ENCODE peak calls at places on chromosomes 3 and 15, in nine cellular contexts. O, I, L, V, S, Z, F, T and X are unnamed samples. For H3K27me3, the result is how much of the 10 kb centered on the place peaks cover.

GRCh38 chr3:94162700-94163099 is 99.8 kb downstream of the NSUN3 start:
- DNase-seq in S (peak), I (no peak), V (no peak), Z (no peak), L (no peak), T (no peak), O (no peak), F (no peak), X (no peak)

GRCh38 chr3:46627078-46627477 is 14.8 kb downstream of the FAM240A start:
- DNase-seq in T (no peak), V (no peak), S (no peak), Z (no peak), L (no peak), I (no peak), F (no peak), O (no peak), X (no peak)

GRCh38 chr3:127754411-127755304 is 67.7 kb downstream of the MGLL start:
- DNase-seq in O (no peak), T (no peak), Z (no peak), I (no peak), F (no peak), V (no peak), S (no peak), L (no peak), X (peak)

GRCh38 chr3:195208183-195208582 is 62.8 kb downstream of the XXYLT1 start:
- DNase-seq in T (no peak), V (no peak), F (peak), I (no peak), O (no peak), L (peak), S (no peak), Z (peak), X (no peak)

GRCh38 chr3:98797905-98798304 is 34.8 kb downstream of the ST3GAL6 start:
- DNase-seq in Z (no peak), L (no peak), T (no peak), I (no peak), V (no peak), O (no peak), S (no peak), F (no peak), X (no peak)

GRCh38 chr15:38992541-38993334 is 428.1 kb upstream of the RASGRP1 start:
- DNase-seq in S (no peak), V (no peak), Z (no peak), T (peak), F (no peak), O (no peak), I (no peak), L (no peak), X (no peak)

GRCh38 chr3:188209740-188210139 is 55.8 kb downstream of the LPP start:
- DNase-seq in Z (no peak), O (no peak), F (no peak), L (no peak), T (no peak), I (no peak), S (no peak), V (no peak), X (no peak)

GRCh38 chr15:33109345-33109744 is 85.2 kb downstream of the FMN1 start:
- DNase-seq in V (no peak), L (no peak), Z (no peak), T (no peak), F (no peak), I (no peak), O (no peak), S (no peak), X (no peak)

GRCh38 chr15:66293085-66293418 is 316 bp upstream of the DIS3L start:
- DNase-seq in S (no peak), T (no peak), Z (no peak), L (no peak), V (peak), O (no peak), F (no peak), I (no peak), X (no peak)

GRCh38 chr3:69809076-69809835 is 70.0 kb downstream of the MITF start:
- DNase-seq in O (no peak), L (no peak), F (no peak), Z (no peak), I (no peak), S (no peak), T (no peak), V (no peak), X (no peak)

GRCh38 chr15:67341539-67341938 is 87.0 kb downstream of the IQCH start:
- DNase-seq in Z (no peak), O (no peak), V (no peak), L (no peak), S (no peak), I (no peak), T (no peak), F (no peak), X (no peak)

GRCh38 chr3:183117046-183117445 is 17.8 kb upstream of the MCCC1 start:
- DNase-seq in O (no peak), I (no peak), L (no peak), T (no peak), F (no peak), V (no peak), Z (no peak), S (no peak), X (no peak)

GRCh38 chr3:48151058-48151806 is 37.0 kb downstream of the CDC25A start:
- DNase-seq in Z (peak), T (peak), I (peak), V (peak), F (peak), O (peak), S (peak), L (peak), X (peak)

GRCh38 chr15:44775923-44776322 is 39.6 kb downstream of the TRIM69 start:
- DNase-seq in T (no peak), V (no peak), S (no peak), Z (peak), F (no peak), O (no peak), I (no peak), L (peak), X (no peak)

GRCh38 chr3:39000008-39000450 is 51.7 kb downstream of the SCN11A start:
- DNase-seq in Z (no peak), L (peak), S (peak), O (no peak), I (no peak), V (no peak), F (no peak), T (peak), X (no peak)

GRCh38 chr3:148962513-148962912 is 28.8 kb upstream of the GYG1 start:
- DNase-seq in Z (no peak), I (peak), L (no peak), S (peak), F (no peak), V (no peak), O (no peak), T (peak), X (no peak)

GRCh38 chr3:194811118-194811517 is 125.4 kb downstream of the FAM43A start:
- DNase-seq in F (no peak), V (peak), O (no peak), S (no peak), T (no peak), Z (no peak), L (no peak), I (no peak), X (no peak)

GRCh38 chr3:64975138-64975537 is 287.3 kb upstream of the ADAMTS9 start:
- DNase-seq in V (no peak), S (no peak), L (no peak), I (no peak), F (no peak), Z (no peak), O (no peak), T (no peak), X (no peak)

GRCh38 chr3:171781711-171782127 is 28.6 kb downstream of the PLD1 start:
- DNase-seq in I (no peak), V (no peak), T (no peak), L (no peak), Z (no peak), O (no peak), S (peak), F (no peak), X (no peak)

GRCh38 chr3:128500556-128500955 is 7.6 kb upstream of the GATA2 start:
- DNase-seq in I (no peak), Z (no peak), V (peak), O (no peak), S (no peak), T (no peak), L (no peak), F (no peak), X (no peak)

DNA sequence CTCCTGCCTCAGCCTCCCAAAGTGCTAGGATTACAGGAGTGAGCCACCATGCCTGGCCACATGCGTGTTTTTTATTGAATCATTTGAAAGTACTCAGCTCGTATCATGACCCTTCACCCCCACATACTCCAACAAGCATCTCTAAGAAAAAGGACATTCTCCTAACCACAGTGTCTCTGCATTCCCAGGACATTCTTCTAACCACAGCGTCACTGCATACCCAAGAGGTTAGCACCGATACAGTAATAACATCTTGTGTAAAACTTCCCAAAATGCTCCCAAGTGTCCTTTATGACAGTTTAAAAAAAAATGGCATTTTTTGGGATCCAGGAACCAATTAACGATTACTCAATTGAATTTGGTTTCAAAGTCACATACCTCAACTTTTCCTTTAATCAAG is 39.6 kb downstream of the FLNB start:
- DNase-seq in S (peak), I (no peak), F (no peak), V (no peak), Z (no peak), L (no peak), O (no peak), T (no peak), X (no peak)
- H3K27me3 ChIP-seq in S (under half), I (under half), F (under half), V (under half), Z (under half), L (under half), O (under half), T (under half), X (under half)

DNA sequence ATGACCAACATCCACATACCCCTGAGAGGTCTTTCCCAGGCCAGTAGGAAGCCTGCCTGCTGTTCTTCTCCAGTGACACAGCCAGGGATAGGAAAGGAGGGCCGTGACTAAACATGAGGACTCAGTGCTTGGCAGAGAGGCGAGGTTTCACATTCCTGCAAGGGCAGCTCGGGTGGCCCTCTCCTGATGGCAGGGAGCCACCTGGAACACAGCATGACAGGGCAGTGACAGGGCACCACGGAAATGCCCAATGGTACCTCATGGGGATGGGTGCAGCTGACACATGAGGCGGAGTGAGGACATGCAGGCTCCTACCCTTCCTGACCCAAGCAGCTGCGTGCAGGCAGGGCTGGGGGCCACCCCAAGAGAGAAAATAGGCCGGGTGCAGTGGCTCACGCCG is 7.4 kb upstream of the TGM5 start:
- DNase-seq in O (no peak), T (no peak), Z (no peak), S (peak), V (no peak), I (no peak), F (no peak), L (no peak), X (no peak)
- H3K27ac ChIP-seq in O (no peak), T (no peak), Z (no peak), S (no peak), V (no peak), I (no peak), F (no peak), L (no peak), X (no peak)

DNA sequence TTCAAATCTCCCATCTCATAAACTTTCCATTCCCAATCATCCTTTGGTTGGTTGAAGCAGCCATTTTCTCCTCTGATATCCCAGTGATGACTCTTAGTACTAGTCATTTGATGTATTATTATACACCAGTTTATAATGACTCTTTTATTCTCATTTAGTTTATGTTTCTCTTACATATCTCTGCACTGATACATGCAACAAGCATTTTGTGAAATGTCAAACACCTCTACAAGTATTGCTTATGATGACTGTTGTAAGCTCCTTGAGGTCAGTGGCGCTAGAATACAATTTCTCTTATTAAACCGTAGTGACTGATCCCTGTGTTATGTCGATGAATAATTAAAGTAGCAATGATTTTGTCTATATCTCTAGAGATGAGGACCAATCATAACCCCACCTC is 398.5 kb upstream of the TBL1XR1 start:
- DNase-seq in Z (no peak), L (no peak), O (no peak), S (no peak), I (no peak), F (no peak), T (no peak), V (no peak), X (no peak)
- H3K4me3 ChIP-seq in Z (no peak), L (no peak), O (no peak), S (no peak), I (no peak), F (no peak), T (no peak), V (no peak), X (no peak)

DNA sequence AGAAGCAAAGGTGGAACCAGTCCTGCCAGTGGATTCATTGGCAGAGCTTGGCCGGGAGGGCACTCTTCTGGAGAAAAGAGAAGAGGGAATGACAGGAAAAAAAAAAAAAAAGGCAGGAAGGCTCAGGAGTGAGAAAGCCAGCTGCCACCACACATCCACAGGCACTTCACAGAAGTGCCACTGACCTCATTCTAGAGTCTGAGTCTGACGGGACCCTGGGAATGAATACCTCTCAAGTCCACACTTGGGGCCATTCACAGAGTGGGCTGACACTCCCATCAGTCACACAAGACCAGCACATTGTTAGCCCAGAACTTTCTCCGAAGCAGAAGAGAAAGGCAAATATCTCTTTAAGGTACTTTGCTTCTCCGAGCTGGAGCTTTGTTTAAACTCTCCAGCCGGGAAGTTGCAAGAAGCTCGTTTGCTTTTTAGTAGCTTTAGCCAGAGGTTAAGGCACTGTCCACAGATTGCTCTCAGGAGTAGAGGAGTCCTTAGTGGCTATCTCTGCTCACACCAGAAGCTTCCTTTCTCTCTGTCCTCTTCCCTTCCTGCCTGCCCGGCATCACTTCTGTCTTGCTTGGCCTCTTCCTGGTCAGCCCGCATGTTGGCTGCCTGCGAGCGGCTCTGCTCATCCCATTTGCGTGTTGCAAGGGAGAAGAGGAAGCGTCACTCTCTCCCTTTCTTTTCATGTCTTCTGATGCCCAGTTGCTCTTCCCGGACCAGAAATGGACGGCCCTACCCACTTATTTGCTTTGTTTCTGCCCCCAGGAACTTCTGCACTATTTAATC is 53.8 kb downstream of the CMTM6 start:
- DNase-seq in O (peak), Z (peak), F (no peak), S (no peak), T (peak), L (no peak), V (no peak), I (no peak), X (peak)
- H3K27me3 ChIP-seq in O (under half), Z (under half), F (under half), S (under half), T (under half), L (under half), V (under half), I (under half), X (under half)

DNA sequence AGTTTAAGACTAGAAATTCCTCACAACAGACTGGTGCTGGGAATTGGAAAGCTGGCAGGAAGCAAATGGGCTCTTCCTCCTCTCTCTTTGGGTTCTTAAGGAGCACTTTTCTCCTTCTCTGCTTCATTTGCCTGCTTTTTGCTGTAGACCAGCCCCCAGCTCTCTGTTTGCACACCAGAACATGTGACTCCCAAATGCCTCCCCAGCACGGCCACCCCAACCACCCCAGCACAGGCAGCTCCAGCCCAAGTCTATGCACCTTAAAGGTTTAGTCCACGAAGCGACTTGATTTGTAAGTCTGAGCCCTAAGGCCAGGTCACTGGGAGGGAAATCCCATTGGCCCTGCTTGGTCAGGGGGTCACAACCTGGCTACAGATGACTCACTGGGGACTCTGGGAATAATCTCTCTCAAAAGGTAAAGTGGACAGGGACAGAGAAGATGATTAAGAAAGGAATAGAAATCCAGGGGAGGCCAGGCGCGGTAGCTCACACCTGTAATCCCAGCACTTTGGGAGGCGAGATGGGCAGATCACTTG is 377.8 kb upstream of the PROK2 start:
- DNase-seq in L (no peak), T (no peak), I (no peak), V (no peak), Z (no peak), O (no peak), S (no peak), F (no peak), X (no peak)
- H3K27ac ChIP-seq in L (no peak), T (no peak), I (no peak), V (no peak), Z (no peak), O (no peak), S (no peak), F (no peak), X (no peak)

GRCh38 chr3:23669541-23670255 is 136.1 kb upstream of the UBE2E1 start:
- DNase-seq in L (no peak), T (no peak), I (no peak), V (no peak), F (no peak), S (peak), Z (no peak), O (no peak), X (no peak)

GRCh38 chr3:23668430-23668904 is 137.3 kb upstream of the UBE2E1 start:
- DNase-seq in L (no peak), S (peak), I (no peak), F (no peak), V (no peak), Z (no peak), T (no peak), O (no peak), X (no peak)

GRCh38 chr3:23675010-23675409 is 130.7 kb upstream of the UBE2E1 start:
- DNase-seq in S (no peak), F (no peak), O (no peak), V (no peak), L (no peak), T (no peak), Z (no peak), I (no peak), X (no peak)

GRCh38 chr3:23672628-23673027 is 133.1 kb upstream of the UBE2E1 start:
- DNase-seq in F (no peak), I (no peak), Z (no peak), V (no peak), T (no peak), S (no peak), L (no peak), O (no peak), X (no peak)

GRCh38 chr3:23671901-23672589 is 133.7 kb upstream of the UBE2E1 start:
- DNase-seq in F (peak), V (no peak), Z (peak), I (no peak), L (no peak), S (peak), O (peak), T (no peak), X (peak)
- H3K4me3 ChIP-seq in F (peak), V (peak), Z (peak), I (no peak), L (no peak), S (peak), O (peak), T (no peak), X (peak)

GRCh38 chr15:40275491-40275890 is 7.4 kb downstream of the ANKRD63 start:
- DNase-seq in V (no peak), L (no peak), S (no peak), F (no peak), T (no peak), I (no peak), O (no peak), Z (no peak), X (no peak)

GRCh38 chr15:40278026-40278425 is 4.8 kb downstream of the ANKRD63 start:
- DNase-seq in Z (no peak), S (no peak), V (no peak), O (no peak), F (no peak), L (no peak), T (no peak), I (no peak), X (no peak)

GRCh38 chr15:40275954-40276353 is 6.9 kb downstream of the ANKRD63 start:
- DNase-seq in I (no peak), L (no peak), O (no peak), S (no peak), Z (no peak), T (no peak), F (no peak), V (no peak), X (no peak)

GRCh38 chr15:40276927-40277326 is 5.9 kb downstream of the ANKRD63 start:
- DNase-seq in O (no peak), V (no peak), F (no peak), S (no peak), Z (no peak), L (no peak), T (no peak), I (no peak), X (no peak)

GRCh38 chr15:40277472-40277871 is 5.4 kb downstream of the ANKRD63 start:
- DNase-seq in T (no peak), Z (no peak), L (no peak), F (no peak), I (no peak), V (no peak), O (no peak), S (no peak), X (no peak)
- H3K27me3 ChIP-seq in T (under half), Z (under half), L (under half), F (under half), I (under half), V (under half), O (half or more), S (under half), X (under half)

GRCh38 chr3:56621686-56622085 is 61.4 kb downstream of the TASOR start:
- DNase-seq in S (peak), V (no peak), T (no peak), O (no peak), I (no peak), L (no peak), Z (no peak), F (no peak), X (no peak)
- H3K27ac ChIP-seq in S (no peak), V (peak), T (no peak), O (peak), I (no peak), L (no peak), Z (no peak), F (peak), X (peak)

DNA sequence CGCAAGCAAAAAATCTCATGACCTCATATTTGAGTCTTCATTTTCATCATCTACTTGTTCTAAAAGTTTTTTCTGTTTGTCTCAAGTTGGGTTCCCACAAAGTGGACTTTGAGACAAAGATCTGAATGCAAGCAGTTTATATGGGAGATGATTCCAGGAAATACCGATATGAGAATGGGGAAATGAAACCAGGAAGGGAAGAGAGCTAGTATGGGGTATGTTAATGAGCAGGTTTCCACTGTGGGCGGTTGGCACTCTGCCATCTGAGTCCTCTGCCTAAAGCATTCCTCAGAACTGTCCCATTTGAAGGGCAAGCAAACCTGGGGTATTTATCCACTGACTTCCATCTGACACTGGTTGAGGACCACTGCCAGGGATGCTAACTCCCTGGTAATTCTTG is 8.8 kb downstream of the ADPRH start:
- DNase-seq in F (peak), T (no peak), Z (peak), L (no peak), O (peak), S (no peak), I (no peak), V (no peak), X (peak)
- H3K4me3 ChIP-seq in F (no peak), T (no peak), Z (no peak), L (no peak), O (no peak), S (no peak), I (no peak), V (no peak), X (no peak)